ENCODE peak calls at places on chromosomes 12 and 14, in eight cellular contexts. One of them, this sample, is unnamed. For H3K4me1 and H3K9me3, the result is how much of the 10 kb centered on the place peaks cover.

GRCh38 chr14:98956616-98957015 is 315.4 kb downstream of the BCL11B start:
- DNase-seq in fibroblast of lung: no peak
- DNase-seq in Peyer's patch: no peak
- DNase-seq in neural progenitor cell: no peak
- DNase-seq in cardiac muscle cell: no peak
- DNase-seq in K562: no peak
- DNase-seq in A549: no peak
- DNase-seq in upper lobe of right lung: no peak
- DNase-seq in this sample: no peak

GRCh38 chr14:94897092-94897491 is 127.2 kb upstream of the GSC start:
- DNase-seq in Peyer's patch: no peak
- DNase-seq in upper lobe of right lung: no peak
- DNase-seq in fibroblast of lung: peak
- DNase-seq in cardiac muscle cell: no peak
- DNase-seq in neural progenitor cell: no peak
- DNase-seq in A549: no peak
- DNase-seq in K562: no peak
- DNase-seq in this sample: peak

GRCh38 chr12:27034607-27035293 is 12.4 kb downstream of the MED21 start:
- DNase-seq in fibroblast of lung: no peak
- DNase-seq in Peyer's patch: no peak
- DNase-seq in K562: no peak
- DNase-seq in upper lobe of right lung: no peak
- DNase-seq in A549: no peak
- DNase-seq in neural progenitor cell: no peak
- DNase-seq in cardiac muscle cell: no peak
- DNase-seq in this sample: no peak

GRCh38 chr12:20602671-20603402 is 92.3 kb upstream of the SLCO1C1 start:
- DNase-seq in upper lobe of right lung: no peak
- DNase-seq in neural progenitor cell: no peak
- DNase-seq in K562: no peak
- DNase-seq in cardiac muscle cell: no peak
- DNase-seq in Peyer's patch: no peak
- DNase-seq in A549: peak
- DNase-seq in fibroblast of lung: peak
- DNase-seq in this sample: no peak

GRCh38 chr12:26378721-26379120 is 183.3 kb downstream of the SSPN start:
- DNase-seq in K562: no peak
- DNase-seq in fibroblast of lung: no peak
- DNase-seq in neural progenitor cell: no peak
- DNase-seq in upper lobe of right lung: no peak
- DNase-seq in cardiac muscle cell: no peak
- DNase-seq in A549: no peak
- DNase-seq in Peyer's patch: no peak
- DNase-seq in this sample: no peak

GRCh38 chr12:130496516-130497120 is 158.9 kb downstream of the PIWIL1 start:
- DNase-seq in Peyer's patch: no peak
- DNase-seq in cardiac muscle cell: no peak
- DNase-seq in upper lobe of right lung: peak
- DNase-seq in neural progenitor cell: no peak
- DNase-seq in K562: no peak
- DNase-seq in A549: no peak
- DNase-seq in fibroblast of lung: no peak
- DNase-seq in this sample: no peak

GRCh38 chr12:26651566-26652188 is 181.3 kb downstream of the ITPR2 start:
- DNase-seq in neural progenitor cell: peak
- DNase-seq in cardiac muscle cell: peak
- DNase-seq in fibroblast of lung: peak
- DNase-seq in Peyer's patch: peak
- DNase-seq in K562: peak
- DNase-seq in upper lobe of right lung: no peak
- DNase-seq in A549: peak
- DNase-seq in this sample: peak

GRCh38 chr14:52175982-52176502 is 91.5 kb upstream of the PTGDR start:
- DNase-seq in upper lobe of right lung: no peak
- DNase-seq in neural progenitor cell: no peak
- DNase-seq in A549: no peak
- DNase-seq in fibroblast of lung: no peak
- DNase-seq in K562: no peak
- DNase-seq in Peyer's patch: peak
- DNase-seq in cardiac muscle cell: no peak
- DNase-seq in this sample: no peak

GRCh38 chr12:101713059-101713682 is 15.7 kb downstream of the CHPT1 start:
- DNase-seq in cardiac muscle cell: peak
- DNase-seq in A549: no peak
- DNase-seq in neural progenitor cell: peak
- DNase-seq in upper lobe of right lung: no peak
- DNase-seq in Peyer's patch: peak
- DNase-seq in K562: no peak
- DNase-seq in fibroblast of lung: no peak
- DNase-seq in this sample: peak

GRCh38 chr14:90354551-90355298 is 23.0 kb upstream of the NRDE2 start:
- DNase-seq in A549: no peak
- DNase-seq in upper lobe of right lung: no peak
- DNase-seq in neural progenitor cell: no peak
- DNase-seq in Peyer's patch: no peak
- DNase-seq in fibroblast of lung: no peak
- DNase-seq in K562: no peak
- DNase-seq in cardiac muscle cell: no peak
- DNase-seq in this sample: no peak

GRCh38 chr14:67332468-67332867 is 27.1 kb downstream of the ATP6V1D start:
- DNase-seq in cardiac muscle cell: no peak
- DNase-seq in K562: no peak
- DNase-seq in A549: no peak
- DNase-seq in fibroblast of lung: peak
- DNase-seq in upper lobe of right lung: no peak
- DNase-seq in Peyer's patch: no peak
- DNase-seq in neural progenitor cell: no peak
- DNase-seq in this sample: no peak

GRCh38 chr14:63573579-63573978 is 30.4 kb upstream of the PPP2R5E start:
- DNase-seq in neural progenitor cell: no peak
- DNase-seq in K562: no peak
- DNase-seq in Peyer's patch: no peak
- DNase-seq in A549: no peak
- DNase-seq in cardiac muscle cell: no peak
- DNase-seq in upper lobe of right lung: no peak
- DNase-seq in fibroblast of lung: peak
- DNase-seq in this sample: no peak

GRCh38 chr14:63435838-63436237 is 107.3 kb downstream of the PPP2R5E start:
- DNase-seq in upper lobe of right lung: peak
- DNase-seq in cardiac muscle cell: no peak
- DNase-seq in Peyer's patch: peak
- DNase-seq in K562: no peak
- DNase-seq in A549: no peak
- DNase-seq in neural progenitor cell: no peak
- DNase-seq in fibroblast of lung: peak
- DNase-seq in this sample: peak

GRCh38 chr12:107778383-107779015 is 4.0 kb downstream of the ASCL4 start:
- DNase-seq in upper lobe of right lung: no peak
- DNase-seq in cardiac muscle cell: no peak
- DNase-seq in Peyer's patch: peak
- DNase-seq in neural progenitor cell: no peak
- DNase-seq in fibroblast of lung: no peak
- DNase-seq in A549: no peak
- DNase-seq in K562: no peak
- DNase-seq in this sample: no peak

GRCh38 chr12:114405199-114405448 is 820 bp downstream of the TBX5 start:
- DNase-seq in neural progenitor cell: no peak
- DNase-seq in Peyer's patch: no peak
- DNase-seq in A549: no peak
- DNase-seq in K562: no peak
- DNase-seq in fibroblast of lung: no peak
- DNase-seq in upper lobe of right lung: no peak
- DNase-seq in cardiac muscle cell: no peak
- DNase-seq in this sample: no peak

GRCh38 chr12:70048521-70049245 is 194.6 kb upstream of the CNOT2 start:
- DNase-seq in A549: no peak
- DNase-seq in upper lobe of right lung: no peak
- DNase-seq in Peyer's patch: no peak
- DNase-seq in cardiac muscle cell: no peak
- DNase-seq in K562: no peak
- DNase-seq in neural progenitor cell: no peak
- DNase-seq in fibroblast of lung: no peak
- DNase-seq in this sample: no peak

DNA sequence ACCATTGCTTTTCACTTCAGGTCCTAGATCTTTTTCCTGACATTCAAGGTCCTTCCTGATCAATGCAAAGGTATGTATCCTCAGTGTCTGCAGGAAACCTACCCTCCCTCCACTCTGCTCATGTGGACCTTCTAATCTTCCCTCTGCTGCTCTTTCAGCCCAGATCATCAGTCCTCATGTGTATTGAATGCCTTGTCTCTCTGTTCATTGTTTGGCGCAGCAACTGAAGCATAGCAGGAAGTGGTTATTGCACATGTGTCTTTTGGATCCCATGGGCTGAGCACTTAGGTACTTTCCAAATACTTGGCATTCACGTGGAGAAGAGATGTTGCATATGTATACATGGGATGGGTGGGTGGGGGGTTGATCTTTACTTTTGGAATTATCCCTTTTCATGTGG is 4.3 kb upstream of the NIN start:
- DNase-seq in A549: no peak
- DNase-seq in cardiac muscle cell: no peak
- DNase-seq in K562: no peak
- DNase-seq in fibroblast of lung: peak
- DNase-seq in neural progenitor cell: no peak
- DNase-seq in upper lobe of right lung: no peak
- DNase-seq in Peyer's patch: peak
- DNase-seq in this sample: no peak
- H3K4me1 ChIP-seq in A549: under half
- H3K4me1 ChIP-seq in cardiac muscle cell: under half
- H3K4me1 ChIP-seq in K562: under half
- H3K4me1 ChIP-seq in fibroblast of lung: under half
- H3K4me1 ChIP-seq in neural progenitor cell: under half
- H3K4me1 ChIP-seq in upper lobe of right lung: under half
- H3K4me1 ChIP-seq in Peyer's patch: under half
- H3K4me1 ChIP-seq in this sample: under half

GRCh38 chr12:99935608-99936007 is 49.1 kb downstream of the ANKS1B start:
- DNase-seq in neural progenitor cell: no peak
- DNase-seq in A549: no peak
- DNase-seq in upper lobe of right lung: no peak
- DNase-seq in K562: no peak
- DNase-seq in cardiac muscle cell: no peak
- DNase-seq in Peyer's patch: no peak
- DNase-seq in fibroblast of lung: no peak
- DNase-seq in this sample: no peak
- H3K9me3 ChIP-seq in neural progenitor cell: under half
- H3K9me3 ChIP-seq in A549: under half
- H3K9me3 ChIP-seq in upper lobe of right lung: under half
- H3K9me3 ChIP-seq in K562: under half
- H3K9me3 ChIP-seq in cardiac muscle cell: under half
- H3K9me3 ChIP-seq in Peyer's patch: under half
- H3K9me3 ChIP-seq in fibroblast of lung: under half
- H3K9me3 ChIP-seq in this sample: under half

GRCh38 chr14:87049886-87050820 is 942.8 kb downstream of the GALC start:
- DNase-seq in upper lobe of right lung: no peak
- DNase-seq in cardiac muscle cell: peak
- DNase-seq in A549: peak
- DNase-seq in neural progenitor cell: peak
- DNase-seq in fibroblast of lung: peak
- DNase-seq in Peyer's patch: no peak
- DNase-seq in K562: peak
- DNase-seq in this sample: peak

GRCh38 chr14:87059060-87059827 is 933.7 kb downstream of the GALC start:
- DNase-seq in A549: no peak
- DNase-seq in cardiac muscle cell: no peak
- DNase-seq in fibroblast of lung: peak
- DNase-seq in K562: no peak
- DNase-seq in neural progenitor cell: no peak
- DNase-seq in upper lobe of right lung: no peak
- DNase-seq in Peyer's patch: no peak
- DNase-seq in this sample: peak

GRCh38 chr14:87052646-87053225 is 940.2 kb downstream of the GALC start:
- DNase-seq in A549: no peak
- DNase-seq in upper lobe of right lung: no peak
- DNase-seq in K562: no peak
- DNase-seq in neural progenitor cell: no peak
- DNase-seq in Peyer's patch: no peak
- DNase-seq in fibroblast of lung: no peak
- DNase-seq in cardiac muscle cell: no peak
- DNase-seq in this sample: no peak

DNA sequence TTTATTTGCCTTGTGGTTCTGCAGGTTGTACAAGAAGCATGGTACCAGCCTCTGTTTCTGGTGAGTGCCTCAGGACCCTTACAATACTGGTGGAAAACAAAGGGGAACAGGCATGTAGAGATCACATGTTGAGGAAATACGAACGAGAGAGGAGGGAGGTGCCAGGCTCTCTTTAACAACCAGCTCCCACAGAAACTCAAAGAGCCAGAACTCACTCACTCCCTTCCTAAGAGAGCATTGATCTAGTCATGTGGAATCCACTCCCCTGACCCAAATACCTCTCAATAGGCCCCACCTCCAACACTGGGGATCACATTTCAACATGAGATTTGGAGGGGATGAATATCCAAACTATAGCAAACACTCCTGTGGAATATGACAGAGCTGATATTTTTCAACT is 938.0 kb downstream of the GALC start:
- DNase-seq in neural progenitor cell: peak
- DNase-seq in Peyer's patch: no peak
- DNase-seq in fibroblast of lung: no peak
- DNase-seq in K562: no peak
- DNase-seq in upper lobe of right lung: no peak
- DNase-seq in A549: no peak
- DNase-seq in cardiac muscle cell: no peak
- DNase-seq in this sample: no peak
- H3K4me3 ChIP-seq in neural progenitor cell: no peak
- H3K4me3 ChIP-seq in Peyer's patch: no peak
- H3K4me3 ChIP-seq in fibroblast of lung: no peak
- H3K4me3 ChIP-seq in K562: no peak
- H3K4me3 ChIP-seq in upper lobe of right lung: no peak
- H3K4me3 ChIP-seq in A549: no peak
- H3K4me3 ChIP-seq in cardiac muscle cell: no peak
- H3K4me3 ChIP-seq in this sample: no peak

DNA sequence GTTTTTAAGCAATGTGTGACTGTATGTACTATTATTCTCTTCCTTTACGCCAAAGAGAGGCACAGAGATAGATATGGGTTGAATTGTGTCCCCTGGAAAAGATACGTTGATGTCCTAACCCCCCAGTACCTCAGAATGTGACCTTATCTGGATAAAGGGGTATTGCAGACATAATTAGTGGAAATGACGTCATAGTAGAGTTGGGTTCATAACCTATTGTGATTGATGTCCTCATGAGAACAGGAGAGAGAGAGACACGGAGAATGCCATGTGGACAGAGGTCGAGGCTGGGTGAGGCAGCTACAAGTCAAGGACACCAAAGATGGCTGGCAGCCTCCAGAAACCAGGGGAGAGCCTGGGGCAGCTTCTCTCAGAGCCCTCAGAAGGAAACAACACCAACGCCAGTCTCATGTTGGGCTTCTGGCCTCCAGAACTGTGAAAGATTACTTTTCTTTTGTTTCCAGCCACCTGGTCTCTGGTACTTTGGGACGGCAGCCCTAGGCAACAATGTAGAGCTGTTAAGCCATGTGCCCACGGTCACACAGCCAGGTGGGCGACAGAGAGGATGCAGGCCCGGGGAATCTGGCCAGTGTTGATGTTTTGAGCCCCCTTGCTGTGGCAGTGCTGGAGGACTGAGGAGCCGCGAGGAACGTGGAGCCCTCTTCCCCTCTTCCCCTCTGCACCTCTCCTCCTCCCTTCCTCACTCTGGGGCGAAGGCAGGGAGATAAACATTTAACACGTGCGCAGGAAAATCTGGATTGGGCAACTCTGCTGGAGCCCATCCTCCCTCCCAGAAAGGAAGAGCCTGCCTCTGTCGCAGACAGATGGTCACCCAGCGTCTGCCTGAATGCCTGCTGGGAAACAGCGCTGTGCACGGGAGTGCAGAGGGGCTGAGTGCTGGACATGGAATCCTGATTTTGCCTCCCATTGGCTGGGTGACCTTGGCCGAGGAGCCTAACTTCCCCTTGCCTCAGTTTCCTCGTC is 376.6 kb downstream of the FUT8 start:
- DNase-seq in K562: no peak
- DNase-seq in Peyer's patch: no peak
- DNase-seq in neural progenitor cell: no peak
- DNase-seq in upper lobe of right lung: no peak
- DNase-seq in cardiac muscle cell: no peak
- DNase-seq in A549: no peak
- DNase-seq in fibroblast of lung: no peak
- DNase-seq in this sample: no peak
- H3K4me1 ChIP-seq in K562: under half
- H3K4me1 ChIP-seq in Peyer's patch: under half
- H3K4me1 ChIP-seq in neural progenitor cell: under half
- H3K4me1 ChIP-seq in upper lobe of right lung: under half
- H3K4me1 ChIP-seq in cardiac muscle cell: under half
- H3K4me1 ChIP-seq in A549: under half
- H3K4me1 ChIP-seq in fibroblast of lung: under half
- H3K4me1 ChIP-seq in this sample: under half